ENCODE peak calls at places on chromosomes 6 and 20, in ten cellular contexts. P is EL, Y is naive B cell, L is NCI-H460, W is hypothalamus, B is caudate nucleus, D is kidney glomerular epithelial cell, M is islet precursor cell, J is retina, X is AG09319. I is an unnamed sample.

GRCh38 chr6:52497652-52498408 is 77.7 kb downstream of the EFHC1 start:
- DNase-seq in L (no peak), J (no peak), P (no peak), M (no peak), Y (peak), W (no peak), B (no peak), D (no peak), X (no peak), I (no peak)

GRCh38 chr6:158370805-158371204 is 58.5 kb downstream of the TULP4 start:
- DNase-seq in D (no peak), Y (no peak), W (no peak), B (no peak), L (no peak), M (no peak), J (no peak), X (no peak), P (no peak), I (no peak)

GRCh38 chr6:1386310-1386709 is 3.1 kb upstream of the FOXF2 start:
- DNase-seq in W (no peak), D (no peak), L (no peak), B (no peak), X (no peak), J (no peak), M (peak), P (no peak), Y (no peak), I (no peak)

GRCh38 chr6:56804996-56805395 is 149.9 kb upstream of the BEND6 start:
- DNase-seq in J (no peak), P (peak), L (no peak), B (no peak), D (peak), X (peak), M (no peak), W (no peak), Y (no peak), I (no peak)

GRCh38 chr6:157652601-157653363 is 170.3 kb upstream of the SNX9 start:
- DNase-seq in J (no peak), M (peak), D (no peak), Y (no peak), X (no peak), L (no peak), W (no peak), P (no peak), B (no peak), I (no peak)

GRCh38 chr20:53939554-53940355 is 130.6 kb downstream of the BCAS1 start:
- DNase-seq in D (peak), L (peak), M (peak), B (peak), P (peak), Y (peak), X (peak), W (peak), J (peak), I (peak)

GRCh38 chr6:132650413-132650812 is 8.6 kb downstream of the TAAR1 start:
- DNase-seq in B (no peak), L (no peak), M (no peak), J (no peak), X (no peak), D (peak), W (no peak), P (no peak), Y (no peak), I (no peak)

GRCh38 chr20:34538671-34539123 is 19.8 kb upstream of the MAP1LC3A start:
- DNase-seq in X (peak), D (no peak), P (peak), W (no peak), J (no peak), B (no peak), M (peak), L (peak), Y (peak), I (no peak)

GRCh38 chr6:17519120-17519519 is 81.0 kb upstream of the FAM8A1 start:
- DNase-seq in M (no peak), J (no peak), B (no peak), Y (no peak), P (peak), W (no peak), X (no peak), L (no peak), D (no peak), I (no peak)

GRCh38 chr6:157674061-157674460 is 149.0 kb upstream of the SNX9 start:
- DNase-seq in B (no peak), L (no peak), X (no peak), J (no peak), Y (no peak), D (no peak), M (no peak), W (no peak), P (no peak), I (no peak)

GRCh38 chr6:96013531-96013930 is 2.2 kb upstream of the FUT9 start:
- DNase-seq in D (no peak), M (no peak), B (no peak), W (no peak), X (no peak), Y (no peak), P (no peak), L (no peak), J (no peak), I (no peak)

GRCh38 chr20:20938131-20938530 is 168.0 kb downstream of the LINC00237 start:
- DNase-seq in Y (no peak), D (no peak), M (no peak), J (no peak), W (no peak), L (no peak), B (no peak), P (no peak), X (no peak), I (no peak)

GRCh38 chr20:18057106-18057993 is at the start of gene OVOL2:
- DNase-seq in D (no peak), W (no peak), L (no peak), B (no peak), M (peak), J (peak), P (no peak), Y (no peak), X (no peak), I (peak)

GRCh38 chr20:21067255-21067654 is 38.9 kb downstream of the LINC00237 start:
- DNase-seq in M (no peak), B (no peak), W (no peak), J (no peak), P (no peak), Y (no peak), X (no peak), D (no peak), L (no peak), I (no peak)

GRCh38 chr6:112984899-112985298 is 637.8 kb downstream of the RFPL4B start:
- DNase-seq in J (no peak), B (no peak), Y (no peak), W (no peak), L (no peak), M (no peak), D (no peak), X (no peak), P (no peak), I (no peak)

GRCh38 chr6:158894192-158894591 is 75.0 kb upstream of the EZR start:
- DNase-seq in L (peak), M (peak), J (peak), Y (no peak), P (peak), D (peak), B (no peak), X (peak), W (no peak), I (no peak)

GRCh38 chr20:59515013-59515905 is 89.1 kb upstream of the PHACTR3 start:
- DNase-seq in D (peak), Y (no peak), B (peak), L (peak), P (peak), M (peak), W (peak), J (peak), X (no peak), I (peak)

GRCh38 chr6:76810286-76810685 is 653.0 kb downstream of the HTR1B start:
- DNase-seq in X (no peak), W (no peak), Y (no peak), J (no peak), D (no peak), M (no peak), L (no peak), P (no peak), B (no peak), I (no peak)

GRCh38 chr20:16922834-16923233 is 174.7 kb downstream of the OTOR start:
- DNase-seq in L (peak), M (no peak), J (no peak), W (no peak), Y (no peak), D (peak), X (peak), P (peak), B (no peak), I (no peak)

GRCh38 chr6:112443118-112443641 is 96.0 kb downstream of the RFPL4B start:
- DNase-seq in P (no peak), Y (no peak), W (no peak), B (no peak), D (peak), J (peak), L (no peak), M (no peak), X (peak), I (peak)